ENCODE peak calls at places on chromosomes 12 and 14, in five cellular contexts. B, T, U, E and Q are unnamed samples.

GRCh38 chr14:31858868-31859267 is 218.2 kb upstream of the ARHGAP5 start:
- DNase-seq in B (no peak), T (no peak), U (no peak), E (no peak), Q (peak; percentile 6)

GRCh38 chr12:96314723-96315122 is 85.5 kb downstream of the CDK17 start:
- DNase-seq in B (no peak), T (no peak), U (no peak), E (no peak), Q (no peak)

GRCh38 chr12:67018105-67018504 is 251.1 kb upstream of the CAND1 start:
- DNase-seq in B (no peak), T (no peak), U (no peak), E (no peak), Q (no peak)

GRCh38 chr12:94525951-94526350 is 66.3 kb upstream of the CEP83 start:
- DNase-seq in B (no peak), T (no peak), U (no peak), E (no peak), Q (no peak)

GRCh38 chr12:48160807-48161206 is 3.5 kb upstream of the ASB8 start:
- DNase-seq in B (no peak), T (no peak), U (no peak), E (no peak), Q (no peak)

GRCh38 chr12:4032906-4033628 is 159.9 kb upstream of the PARP11 start:
- DNase-seq in B (no peak), T (no peak), U (no peak), E (no peak), Q (no peak)

GRCh38 chr12:57435288-57435687 is 704 bp downstream of the INHBC start:
- DNase-seq in B (no peak), T (no peak), U (no peak), E (no peak), Q (no peak)

GRCh38 chr12:6334940-6335450 is 6.9 kb downstream of the TNFRSF1A start:
- DNase-seq in B (peak; percentile 80), T (no peak), U (no peak), E (no peak), Q (no peak)